ENCODE peak calls at places on chromosomes 5 and 9, in six cellular contexts. C is HTR-8/SVneo; G is HuH-7.5; U is endothelial cell; Y is choroid plexus epithelial cell; H is stimulated activated CD4-positive, alpha-beta T cell treated with anti-CD3 and anti-CD28 coated beads, Interleukin-4, amount 100 ng/mL, for 4 hours. S is an unnamed sample.

GRCh38 chr5:9318031-9318430 is 227.8 kb downstream of the SEMA5A start:
- DNase-seq in C (no peak), G (no peak), U (no peak), Y (no peak), H (no peak), S (no peak)

GRCh38 chr5:16656561-16657191 is 39.9 kb upstream of the RETREG1 start:
- DNase-seq in C (no peak), G (no peak), U (no peak), Y (peak), H (no peak), S (no peak)

GRCh38 chr9:34279431-34279830 is 49.6 kb downstream of the KIF24 start:
- DNase-seq in C (no peak), G (no peak), U (no peak), Y (no peak), H (no peak), S (no peak)

GRCh38 chr5:172721455-172722308 is 49.3 kb downstream of the DUSP1 start:
- DNase-seq in C (no peak), G (no peak), U (no peak), Y (peak), H (no peak), S (no peak)

GRCh38 chr9:20606637-20607036 is 15.7 kb downstream of the MLLT3 start:
- DNase-seq in C (no peak), G (no peak), U (no peak), Y (peak), H (no peak), S (no peak)

GRCh38 chr9:68597362-68597997 is 56.8 kb upstream of the TMEM252 start:
- DNase-seq in C (no peak), G (no peak), U (no peak), Y (no peak), H (no peak), S (no peak)

GRCh38 chr5:141850183-141850768 is 27.9 kb downstream of the PCDH1 start:
- DNase-seq in C (peak), G (peak), U (no peak), Y (peak), H (peak), S (no peak)

GRCh38 chr5:154857091-154857533 is 1.3 kb upstream of the CNOT8 start:
- DNase-seq in C (no peak), G (no peak), U (no peak), Y (no peak), H (peak), S (no peak)

GRCh38 chr5:36950586-36951457 is 74.3 kb downstream of the NIPBL start:
- DNase-seq in C (peak), G (no peak), U (no peak), Y (peak), H (no peak), S (no peak)

GRCh38 chr5:14156611-14157493 is 13.7 kb downstream of the TRIO start:
- DNase-seq in C (peak), G (no peak), U (no peak), Y (peak), H (no peak), S (peak)

GRCh38 chr5:135466178-135467050 is 14.3 kb upstream of the TIFAB start:
- DNase-seq in C (peak), G (peak), U (peak), Y (peak), H (peak), S (no peak)

GRCh38 chr5:55918097-55919035 is 67.2 kb downstream of the IL31RA start:
- DNase-seq in C (no peak), G (no peak), U (no peak), Y (no peak), H (no peak), S (no peak)

GRCh38 chr9:138073408-138073807 is 195.8 kb downstream of the CACNA1B start:
- DNase-seq in C (no peak), G (no peak), U (no peak), Y (no peak), H (no peak), S (no peak)